ENCODE peak calls at places on chromosomes 4 and X, in ten cellular contexts. I is neuronal stem cell; D is sigmoid colon; U is CD8-positive, alpha-beta T cell; S is right cardiac atrium; K is heart right ventricle; E is A549; A is psoas muscle; Y is lung; C is uterus. B is an unnamed sample.

GRCh38 chr4:85370400-85371032 is 104.4 kb upstream of the ARHGAP24 start:
- DNase-seq in K (no peak), S (peak; percentile 37), I (peak; percentile 41), U (no peak), E (peak; percentile 41), Y (no peak), D (no peak), A (no peak), C (no peak), B (no peak)

GRCh38 chr4:140071806-140072205 is 82.2 kb downstream of the MAML3 start:
- DNase-seq in I (no peak), A (no peak), E (no peak), Y (no peak), S (peak; percentile 64), C (no peak), D (no peak), U (peak; percentile 70), K (no peak), B (peak; percentile 69)

GRCh38 chr4:22179124-22179874 is 230.7 kb upstream of the KCNIP4 start:
- DNase-seq in E (no peak), U (no peak), C (no peak), S (no peak), A (no peak), I (no peak), D (no peak), K (no peak), Y (no peak), B (no peak)

GRCh38 chr4:81844717-81845116 is 373.0 kb upstream of the RASGEF1B start:
- DNase-seq in K (no peak), I (peak; percentile 59), D (peak; percentile 79), U (peak; percentile 75), A (peak; percentile 60), S (peak; percentile 79), E (peak; percentile 71), Y (peak; percentile 79), C (peak; percentile 72), B (peak; percentile 69)

GRCh38 chrX:154486396-154487207 is at the start of gene UBL4A:
- DNase-seq in A (peak; percentile 72), K (peak; percentile 65), D (peak; percentile 82), E (peak; percentile 33), S (peak; percentile 89), U (peak; percentile 75), C (peak; percentile 74), Y (peak; percentile 66), I (peak; percentile 21), B (no peak)

GRCh38 chr4:5963611-5964010 is 54.6 kb downstream of the C4orf50 start:
- DNase-seq in C (no peak), S (no peak), I (no peak), E (no peak), Y (no peak), D (no peak), U (no peak), A (no peak), K (no peak), B (no peak)

GRCh38 chr4:67437974-67438713 is 107.2 kb downstream of the CENPC start:
- DNase-seq in K (no peak), Y (no peak), C (no peak), I (no peak), U (no peak), A (no peak), E (no peak), S (no peak), D (no peak), B (no peak)

GRCh38 chr4:7247521-7247920 is 55.2 kb downstream of the SORCS2 start:
- DNase-seq in Y (no peak), D (no peak), K (no peak), I (no peak), C (no peak), A (no peak), S (no peak), E (no peak), U (no peak), B (no peak)

GRCh38 chr4:144575181-144575580 is 70.8 kb upstream of the HHIP start:
- DNase-seq in S (peak; percentile 43), E (peak; percentile 16), C (no peak), I (no peak), K (no peak), A (no peak), Y (no peak), D (no peak), U (no peak), B (no peak)

GRCh38 chr4:7352486-7352885 is 82.2 kb downstream of the PSAPL1 start:
- DNase-seq in Y (no peak), D (no peak), K (no peak), U (no peak), E (no peak), A (peak; percentile 34), I (no peak), C (no peak), S (no peak), B (no peak)

GRCh38 chr4:147362868-147363440 is 117.9 kb upstream of the EDNRA start:
- DNase-seq in K (peak; percentile 76), S (peak; percentile 92), I (no peak), Y (peak; percentile 44), A (peak; percentile 72), E (no peak), C (peak; percentile 86), D (peak; percentile 75), U (no peak), B (no peak)

GRCh38 chr4:177974461-177974860 is 532.2 kb upstream of the AGA start:
- DNase-seq in S (no peak), D (no peak), Y (no peak), C (no peak), U (no peak), K (no peak), E (no peak), I (no peak), A (no peak), B (no peak)

GRCh38 chr4:151541438-151542071 is 132.6 kb downstream of the FHIP1A start:
- DNase-seq in D (no peak), U (no peak), C (peak; percentile 71), K (no peak), Y (no peak), A (no peak), I (peak; percentile 5), E (peak; percentile 11), S (no peak), B (no peak)
- H3K4me3 ChIP-seq in D (no peak overlapping the region), U (no peak overlapping the region), C (no peak overlapping the region), K (no peak overlapping the region), Y (no peak overlapping the region), A (no peak overlapping the region), I (no peak overlapping the region), E (no peak overlapping the region), S (no peak overlapping the region), B (no peak overlapping the region)

GRCh38 chr4:153520871-153521329 is 54.7 kb downstream of the TMEM131L start:
- DNase-seq in A (no peak), Y (no peak), D (no peak), E (no peak), C (no peak), I (no peak), S (no peak), K (no peak), U (no peak), B (no peak)
- H3K27ac ChIP-seq in A (peak overlapping the region; percentile 69), Y (no peak overlapping the region), D (no peak overlapping the region), E (no peak overlapping the region), C (no peak overlapping the region), I (no peak overlapping the region), S (no peak overlapping the region), K (no peak overlapping the region), U (peak overlapping the region; percentile 3), B (peak overlapping the region; percentile 68)

GRCh38 chr4:10106421-10107039 is 10.1 kb downstream of the WDR1 start:
- DNase-seq in A (peak; percentile 83), U (peak; percentile 72), I (no peak), S (peak; percentile 86), E (peak; percentile 72), K (no peak), Y (peak; percentile 69), C (peak; percentile 96), D (peak; percentile 94), B (no peak)

GRCh38 chr4:10104211-10104990 is 12.2 kb downstream of the WDR1 start:
- DNase-seq in K (no peak), U (no peak), I (no peak), E (no peak), D (no peak), Y (no peak), S (peak; percentile 47), C (no peak), A (no peak), B (no peak)

GRCh38 chr4:10105421-10105820 is 11.2 kb downstream of the WDR1 start:
- DNase-seq in C (no peak), S (no peak), K (no peak), U (no peak), D (no peak), I (no peak), A (no peak), E (no peak), Y (no peak), B (no peak)

GRCh38 chr4:10105920-10106319 is 10.7 kb downstream of the WDR1 start:
- DNase-seq in S (no peak), Y (no peak), U (no peak), A (no peak), I (no peak), D (no peak), E (no peak), K (no peak), C (no peak), B (no peak)

DNA sequence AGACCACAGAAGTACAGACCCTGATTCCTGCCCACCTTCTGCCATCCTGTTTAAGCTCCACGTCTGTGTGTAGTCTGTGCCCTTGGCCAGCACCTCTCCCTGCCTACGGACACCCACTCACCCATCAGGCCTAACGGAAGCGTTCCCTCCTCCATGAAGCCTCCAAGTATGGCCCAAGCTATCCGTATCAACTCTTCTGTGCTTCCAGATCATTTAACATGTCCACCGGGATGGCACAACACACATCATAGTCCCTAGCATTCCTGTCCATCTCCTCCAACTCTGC is 11.7 kb downstream of the WDR1 start:
- DNase-seq in S (no peak), C (no peak), U (no peak), Y (no peak), A (no peak), K (no peak), I (no peak), E (no peak), D (no peak), B (no peak)
- H3K4me1 ChIP-seq in S (peaks cover 53% of the 10 kb centered on the region), C (peaks cover 18% of the 10 kb centered on the region), U (peaks cover 97% of the 10 kb centered on the region), Y (peaks cover 61% of the 10 kb centered on the region), A (peaks cover 99% of the 10 kb centered on the region), K (peaks cover 97% of the 10 kb centered on the region), I (peaks cover 58% of the 10 kb centered on the region), E (peaks cover 50% of the 10 kb centered on the region), D (peaks cover 100% of the 10 kb centered on the region), B (peaks cover 79% of the 10 kb centered on the region)

GRCh38 chr4:62709618-62710252 is 1509.6 kb downstream of the ADGRL3 start:
- DNase-seq in C (no peak), D (no peak), I (peak; percentile 27), A (no peak), U (no peak), K (no peak), S (no peak), E (peak; percentile 6), Y (no peak), B (no peak)
- H3K4me3 ChIP-seq in C (no peak overlapping the region), D (no peak overlapping the region), I (no peak overlapping the region), A (peak overlapping the region; percentile 24), U (no peak overlapping the region), K (peak overlapping the region; percentile 37), S (peak overlapping the region; percentile 5), E (no peak overlapping the region), Y (no peak overlapping the region), B (no peak overlapping the region)

DNA sequence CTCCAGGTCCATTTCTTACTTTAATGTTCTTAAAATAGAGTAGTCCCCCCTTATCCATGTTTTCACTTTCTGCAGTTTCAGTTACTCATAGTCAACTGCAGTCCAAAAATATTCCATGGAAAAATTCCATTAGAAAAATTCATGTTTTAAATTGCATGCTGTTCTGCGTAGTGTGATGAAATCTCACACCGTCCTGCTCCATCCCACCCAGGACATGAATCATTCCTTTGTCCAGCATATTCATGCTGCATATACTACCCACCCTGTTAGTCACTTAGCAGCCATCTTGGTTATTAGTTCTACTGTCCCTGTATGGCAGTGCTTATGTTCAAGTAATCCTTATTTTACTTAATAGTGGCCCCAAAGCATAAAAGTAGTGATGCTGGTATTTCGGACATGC is 5.4 kb upstream of the PDLIM5 start:
- DNase-seq in E (no peak), I (no peak), A (no peak), Y (no peak), K (no peak), S (no peak), C (no peak), D (no peak), U (no peak), B (no peak)
- H3K27ac ChIP-seq in E (no peak overlapping the region), I (no peak overlapping the region), A (peak overlapping the region; percentile 99), Y (peak overlapping the region; percentile 45), K (no peak overlapping the region), S (no peak overlapping the region), C (no peak overlapping the region), D (no peak overlapping the region), U (no peak overlapping the region), B (no peak overlapping the region)

B was measured in naive thymus-derived CD4-positive, alpha-beta T cell.